ENCODE peak calls at places on chromosomes 7 and 10, in five cellular contexts. B is activated effector memory CD4-positive, alpha-beta T cell treated with anti-CD3 and anti-CD28 coated beads, Interleukin-2, amount 50 U/mL, for 16 hours; C is OCI-LY7; X is T-cell; D is activated CD4-positive, alpha-beta T cell treated with anti-CD3 and anti-CD28 coated beads, Interleukin-2, amount 50 U/mL, for 4 hours. N is an unnamed sample.

GRCh38 chr10:8481718-8482504 is 427.4 kb downstream of the GATA3 start:
- DNase-seq in B (no peak), C (no peak), X (no peak), D (no peak), N (no peak)

GRCh38 chr10:131748831-131749766 is 151.7 kb upstream of the PPP2R2D start:
- DNase-seq in B (peak), C (no peak), X (no peak), D (no peak), N (no peak)

GRCh38 chr7:40698214-40698920 is 563.6 kb downstream of the SUGCT start:
- DNase-seq in B (no peak), C (no peak), X (no peak), D (no peak), N (peak)

GRCh38 chr7:107701191-107701590 is 40.6 kb downstream of the SLC26A4 start:
- DNase-seq in B (no peak), C (no peak), X (no peak), D (no peak), N (no peak)

GRCh38 chr10:79397575-79398303 is 47.7 kb downstream of the ZCCHC24 start:
- DNase-seq in B (no peak), C (no peak), X (no peak), D (no peak), N (no peak)

GRCh38 chr7:107070710-107071109 is 26.2 kb downstream of the PRKAR2B start:
- DNase-seq in B (no peak), C (no peak), X (no peak), D (no peak), N (no peak)

GRCh38 chr7:1136841-1137516 is 23.0 kb downstream of the ZFAND2A start:
- DNase-seq in B (peak), C (peak), X (no peak), D (no peak), N (no peak)

GRCh38 chr10:76901701-76902100 is 735.9 kb downstream of the KCNMA1 start:
- DNase-seq in B (no peak), C (no peak), X (no peak), D (no peak), N (no peak)

GRCh38 chr7:24049296-24049695 is 234.7 kb upstream of the NPY start:
- DNase-seq in B (no peak), C (no peak), X (no peak), D (no peak), N (peak)

GRCh38 chr10:30431435-30431911 is 2.5 kb upstream of the MAP3K8 start:
- DNase-seq in B (no peak), C (no peak), X (no peak), D (no peak), N (peak)

GRCh38 chr7:10122573-10123100 is 851.0 kb upstream of the PHF14 start:
- DNase-seq in B (no peak), C (no peak), X (no peak), D (no peak), N (no peak)

GRCh38 chr10:29243750-29244149 is 45.1 kb upstream of the LYZL1 start:
- DNase-seq in B (no peak), C (no peak), X (no peak), D (no peak), N (peak)

GRCh38 chr10:43125881-43126731 is 12.1 kb upstream of the CSGALNACT2 start:
- DNase-seq in B (peak), C (no peak), X (no peak), D (no peak), N (no peak)

GRCh38 chr10:73054286-73054685 is 42.4 kb downstream of the P4HA1 start:
- DNase-seq in B (no peak), C (no peak), X (no peak), D (no peak), N (no peak)

GRCh38 chr7:77335581-77335980 is 80.6 kb downstream of the GSAP start:
- DNase-seq in B (no peak), C (no peak), X (no peak), D (no peak), N (no peak)

GRCh38 chr10:79049931-79050895 is 18.6 kb upstream of the ZMIZ1 start:
- DNase-seq in B (peak), C (no peak), X (peak), D (no peak), N (peak)

GRCh38 chr7:107659666-107660065 is 962 bp upstream of the SLC26A4 start:
- DNase-seq in B (peak), C (no peak), X (no peak), D (no peak), N (peak)

GRCh38 chr7:30241767-30242166 is 42.6 kb upstream of the ZNRF2 start:
- DNase-seq in B (no peak), C (no peak), X (no peak), D (no peak), N (peak)

GRCh38 chr7:28149291-28150101 is 31.1 kb downstream of the JAZF1 start:
- DNase-seq in B (no peak), C (no peak), X (no peak), D (no peak), N (peak)

GRCh38 chr10:35000936-35001335 is 89.2 kb downstream of the CUL2 start:
- DNase-seq in B (no peak), C (no peak), X (no peak), D (no peak), N (no peak)

GRCh38 chr10:28666751-28667467 is 10.4 kb upstream of the BAMBI start:
- DNase-seq in B (no peak), C (no peak), X (no peak), D (no peak), N (no peak)

GRCh38 chr7:2760098-2760889 is 72.3 kb downstream of the AMZ1 start:
- DNase-seq in B (no peak), C (peak), X (no peak), D (no peak), N (peak)

GRCh38 chr10:86170255-86171153 is 196.1 kb downstream of the GRID1 start:
- DNase-seq in B (peak), C (peak), X (no peak), D (no peak), N (no peak)

GRCh38 chr10:99551158-99551557 is 18.4 kb downstream of the NKX2-3 start:
- DNase-seq in B (no peak), C (no peak), X (no peak), D (no peak), N (peak)

GRCh38 chr10:43186150-43186549 is 47.9 kb downstream of the CSGALNACT2 start:
- DNase-seq in B (no peak), C (no peak), X (no peak), D (no peak), N (no peak)

GRCh38 chr7:116671681-116672595 is at the start of gene MET:
- DNase-seq in B (peak), C (no peak), X (no peak), D (no peak), N (peak)

GRCh38 chr10:122388287-122388997 is 13.9 kb downstream of the PLEKHA1 start:
- DNase-seq in B (no peak), C (no peak), X (no peak), D (no peak), N (peak)

GRCh38 chr10:103661951-103662405 is 168.5 kb downstream of the NEURL1 start:
- DNase-seq in B (no peak), C (no peak), X (peak), D (no peak), N (no peak)

GRCh38 chr10:86224354-86225097 is 142.1 kb downstream of the GRID1 start:
- DNase-seq in B (no peak), C (no peak), X (no peak), D (no peak), N (no peak)

GRCh38 chr10:78706256-78706655 is 362.5 kb upstream of the ZMIZ1 start:
- DNase-seq in B (no peak), C (no peak), X (no peak), D (no peak), N (peak)

GRCh38 chr7:43535031-43535451 is 47.9 kb upstream of the STK17A start:
- DNase-seq in B (no peak), C (no peak), X (no peak), D (no peak), N (no peak)

GRCh38 chr10:2925631-2926030 is 141.7 kb upstream of the PFKP start:
- DNase-seq in B (no peak), C (no peak), X (peak), D (no peak), N (peak)

GRCh38 chr10:85614981-85615380 is 751.6 kb downstream of the GRID1 start:
- DNase-seq in B (no peak), C (no peak), X (no peak), D (no peak), N (no peak)

GRCh38 chr10:93123766-93124165 is 50.1 kb downstream of the CYP26A1 start:
- DNase-seq in B (no peak), C (peak), X (no peak), D (no peak), N (no peak)

GRCh38 chr7:128833148-128833938 is 3.1 kb downstream of the FLNC start:
- DNase-seq in B (no peak), C (no peak), X (no peak), D (no peak), N (peak)

GRCh38 chr10:95405655-95406054 is 114.9 kb upstream of the PDLIM1 start:
- DNase-seq in B (no peak), C (no peak), X (no peak), D (no peak), N (no peak)

GRCh38 chr7:77989981-77990566 is 191.5 kb downstream of the PHTF2 start:
- DNase-seq in B (peak), C (peak), X (no peak), D (no peak), N (peak)

N was measured in bronchial epithelial cell.